ENCODE peak calls at places on chromosomes 2 and 18, in four cellular contexts. R is activated CD4-positive, alpha-beta T cell treated with anti-CD3 and anti-CD28 coated beads for 48 hours; Q is stimulated activated CD8-positive, alpha-beta memory T cell treated with anti-CD3 and anti-CD28 coated beads, Interleukin-4, amount 100 ng/mL, for 4 hours; I is T follicular helper cell. L is an unnamed sample.

GRCh38 chr2:100235098-100235497 is 87.2 kb downstream of the LONRF2 start:
- DNase-seq in R (peak), Q (no peak), I (no peak), L (no peak)

GRCh38 chr2:181300600-181301291 is 156.4 kb upstream of the ITGA4 start:
- DNase-seq in I (no peak), R (peak), Q (no peak), L (no peak)

GRCh38 chr2:29443086-29443485 is 327.9 kb downstream of the CLIP4 start:
- DNase-seq in R (no peak), Q (no peak), I (no peak), L (no peak)

GRCh38 chr2:8993902-8994278 is 9.6 kb downstream of the MBOAT2 start:
- DNase-seq in R (no peak), Q (no peak), I (no peak), L (no peak)

GRCh38 chr18:51082571-51083264 is 52.7 kb downstream of the SMAD4 start:
- DNase-seq in I (no peak), Q (no peak), R (no peak), L (no peak)

GRCh38 chr18:12516049-12516677 is 108.4 kb downstream of the PRELID3A start:
- DNase-seq in Q (no peak), I (no peak), R (no peak), L (no peak)

GRCh38 chr2:199463708-199464613 is 6.2 kb upstream of the SATB2 start:
- DNase-seq in I (no peak), R (peak), Q (no peak), L (peak)

GRCh38 chr18:49174478-49174877 is 223.7 kb upstream of the SMAD7 start:
- DNase-seq in I (no peak), Q (no peak), R (no peak), L (no peak)

GRCh38 chr2:196278491-196278911 is 107.1 kb upstream of the STK17B start:
- DNase-seq in I (no peak), Q (no peak), R (peak), L (no peak)

GRCh38 chr2:135494503-135494902 is 36.5 kb downstream of the ZRANB3 start:
- DNase-seq in I (no peak), R (no peak), Q (no peak), L (no peak)

GRCh38 chr2:186853871-186854435 is 5.0 kb upstream of the ZSWIM2 start:
- DNase-seq in I (no peak), R (no peak), Q (no peak), L (no peak)

GRCh38 chr2:64985457-64985856 is 3.7 kb upstream of the SLC1A4 start:
- DNase-seq in I (no peak), R (no peak), Q (no peak), L (no peak)

GRCh38 chr2:10457846-10458563 is 9.9 kb upstream of the ODC1 start:
- DNase-seq in I (no peak), R (no peak), Q (no peak), L (no peak)